ENCODE peak calls at places on chromosomes 4 and X, in ten cellular contexts. O is stimulated activated CD4-positive, alpha-beta T cell treated with anti-CD3 and anti-CD28 coated beads, Interleukin-1b, Interleukin-23, amount 100 ng/mL, for 1 hour; H is vagina; W is DMS 273 treated with DMSO at 0.1 percent for 48 hours; V is left kidney; J is M059J; B is memory B cell; S is AG08396; U is AG09309; X is progenitor cell of endocrine pancreas. I is an unnamed sample.

GRCh38 chr4:176270669-176271068 is 1.6 kb upstream of the ASB5 start:
- DNase-seq in O (no peak), H (no peak), W (peak), V (peak), J (peak), B (no peak), S (peak), U (peak), X (no peak), I (peak)

GRCh38 chrX:24343719-24344118 is 16.7 kb upstream of the SUPT20HL1 start:
- DNase-seq in O (no peak), H (no peak), W (no peak), V (no peak), J (no peak), B (no peak), S (no peak), U (no peak), X (no peak), I (no peak)

GRCh38 chrX:78957768-78958130 is 12.6 kb downstream of the P2RY10 start:
- DNase-seq in O (no peak), H (no peak), W (no peak), V (no peak), J (no peak), B (peak), S (no peak), U (no peak), X (no peak), I (no peak)

GRCh38 chr4:147078875-147079658 is 133.4 kb upstream of the TTC29 start:
- DNase-seq in O (no peak), H (no peak), W (no peak), V (no peak), J (peak), B (no peak), S (no peak), U (no peak), X (no peak), I (no peak)

GRCh38 chr4:78551420-78552351 is at the start of gene ANXA3:
- DNase-seq in O (no peak), H (no peak), W (no peak), V (peak), J (no peak), B (peak), S (peak), U (no peak), X (peak), I (no peak)

GRCh38 chr4:56843421-56843899 is 22.0 kb upstream of the SPINK2 start:
- DNase-seq in O (no peak), H (no peak), W (no peak), V (peak), J (no peak), B (no peak), S (no peak), U (no peak), X (no peak), I (no peak)

GRCh38 chr4:158255727-158256324 is 45.5 kb downstream of the TMEM144 start:
- DNase-seq in O (no peak), H (no peak), W (no peak), V (peak), J (peak), B (no peak), S (peak), U (peak), X (no peak), I (peak)

GRCh38 chr4:61896717-61897116 is 696.6 kb downstream of the ADGRL3 start:
- DNase-seq in O (no peak), H (no peak), W (no peak), V (no peak), J (no peak), B (no peak), S (no peak), U (no peak), X (no peak), I (no peak)

GRCh38 chrX:24023972-24024664 is 2.9 kb downstream of the KLHL15 start:
- DNase-seq in O (no peak), H (no peak), W (no peak), V (peak), J (peak), B (no peak), S (no peak), U (no peak), X (no peak), I (no peak)

GRCh38 chr4:16783119-16783518 is 115.3 kb downstream of the LDB2 start:
- DNase-seq in O (no peak), H (no peak), W (no peak), V (peak), J (peak), B (no peak), S (no peak), U (no peak), X (no peak), I (no peak)

GRCh38 chr4:42519803-42520417 is 122.6 kb downstream of the SHISA3 start:
- DNase-seq in O (no peak), H (no peak), W (no peak), V (peak), J (peak), B (peak), S (peak), U (peak), X (peak), I (no peak)

GRCh38 chr4:76765473-76766183 is 132.3 kb downstream of the SOWAHB start:
- DNase-seq in O (no peak), H (no peak), W (no peak), V (no peak), J (no peak), B (no peak), S (no peak), U (no peak), X (no peak), I (no peak)

I was measured in non-pigmented ciliary epithelial cell.